ENCODE peak calls at places on chromosomes 6 and 20, in four cellular contexts. One of them, this sample, is unnamed.
A peak's percentile ranks its signal among the peaks of the same experiment; 100 is the strongest.

GRCh38 chr6:32226434-32226833 is 2.6 kb upstream of the NOTCH4 start:
- ATAC-seq in CD4-positive, CD25-positive, alpha-beta regulatory T cell: no peak
- ATAC-seq in lung: no peak
- ATAC-seq in foreskin keratinocyte: no peak
- ATAC-seq in this sample: no peak

GRCh38 chr6:138654715-138655634 is 118.6 kb upstream of the CCDC28A start:
- ATAC-seq in foreskin keratinocyte: peak; percentile 92
- ATAC-seq in CD4-positive, CD25-positive, alpha-beta regulatory T cell: peak; percentile 74
- ATAC-seq in lung: no peak
- ATAC-seq in this sample: no peak

GRCh38 chr6:33123181-33123580 is 47.4 kb downstream of the HLA-DPB1 start:
- ATAC-seq in foreskin keratinocyte: no peak
- ATAC-seq in CD4-positive, CD25-positive, alpha-beta regulatory T cell: no peak
- ATAC-seq in lung: no peak
- ATAC-seq in this sample: no peak

GRCh38 chr6:84762941-84763396 is 1.4 kb downstream of the TBX18 start:
- ATAC-seq in lung: peak; percentile 22
- ATAC-seq in foreskin keratinocyte: no peak
- ATAC-seq in CD4-positive, CD25-positive, alpha-beta regulatory T cell: no peak
- ATAC-seq in this sample: peak; percentile 8

GRCh38 chr6:145562771-145563615 is 172.3 kb downstream of the EPM2A start:
- ATAC-seq in CD4-positive, CD25-positive, alpha-beta regulatory T cell: no peak
- ATAC-seq in foreskin keratinocyte: no peak
- ATAC-seq in lung: peak; percentile 40
- ATAC-seq in this sample: no peak

GRCh38 chr6:52598824-52599190 is 21.9 kb upstream of the TRAM2 start:
- ATAC-seq in CD4-positive, CD25-positive, alpha-beta regulatory T cell: no peak
- ATAC-seq in lung: no peak
- ATAC-seq in foreskin keratinocyte: no peak
- ATAC-seq in this sample: no peak

GRCh38 chr6:113934101-113934500 is 36.8 kb downstream of the HDAC2 start:
- ATAC-seq in CD4-positive, CD25-positive, alpha-beta regulatory T cell: no peak
- ATAC-seq in lung: no peak
- ATAC-seq in foreskin keratinocyte: no peak
- ATAC-seq in this sample: no peak

GRCh38 chr6:131017962-131018361 is 45.1 kb downstream of the EPB41L2 start:
- ATAC-seq in lung: no peak
- ATAC-seq in foreskin keratinocyte: no peak
- ATAC-seq in CD4-positive, CD25-positive, alpha-beta regulatory T cell: no peak
- ATAC-seq in this sample: no peak

GRCh38 chr6:154526997-154527396 is 16.5 kb upstream of the CNKSR3 start:
- ATAC-seq in lung: no peak
- ATAC-seq in CD4-positive, CD25-positive, alpha-beta regulatory T cell: no peak
- ATAC-seq in foreskin keratinocyte: no peak
- ATAC-seq in this sample: no peak

GRCh38 chr20:19861147-19861759 is 103.2 kb downstream of the RIN2 start:
- ATAC-seq in lung: no peak
- ATAC-seq in CD4-positive, CD25-positive, alpha-beta regulatory T cell: no peak
- ATAC-seq in foreskin keratinocyte: no peak
- ATAC-seq in this sample: no peak

GRCh38 chr20:41202426-41202825 is 65.1 kb downstream of the PLCG1 start:
- ATAC-seq in CD4-positive, CD25-positive, alpha-beta regulatory T cell: no peak
- ATAC-seq in lung: no peak
- ATAC-seq in foreskin keratinocyte: no peak
- ATAC-seq in this sample: no peak

GRCh38 chr6:40074292-40075050 is 140.2 kb upstream of the MOCS1 start:
- ATAC-seq in CD4-positive, CD25-positive, alpha-beta regulatory T cell: no peak
- ATAC-seq in foreskin keratinocyte: peak; percentile 47
- ATAC-seq in lung: no peak
- ATAC-seq in this sample: no peak

GRCh38 chr6:18327621-18328548 is 59.3 kb upstream of the RNF144B start:
- ATAC-seq in lung: no peak
- ATAC-seq in foreskin keratinocyte: peak; percentile 16
- ATAC-seq in CD4-positive, CD25-positive, alpha-beta regulatory T cell: no peak
- ATAC-seq in this sample: peak; percentile 58

GRCh38 chr6:17470953-17471335 is 77.5 kb downstream of the CAP2 start:
- ATAC-seq in lung: no peak
- ATAC-seq in CD4-positive, CD25-positive, alpha-beta regulatory T cell: no peak
- ATAC-seq in foreskin keratinocyte: no peak
- ATAC-seq in this sample: peak; percentile 90

GRCh38 chr20:54204063-54204462 is 3.8 kb upstream of the PFDN4 start:
- ATAC-seq in CD4-positive, CD25-positive, alpha-beta regulatory T cell: no peak
- ATAC-seq in lung: no peak
- ATAC-seq in foreskin keratinocyte: no peak
- ATAC-seq in this sample: no peak

GRCh38 chr6:42831237-42831636 is 48.2 kb upstream of the RPL7L1 start:
- ATAC-seq in foreskin keratinocyte: no peak
- ATAC-seq in lung: no peak
- ATAC-seq in CD4-positive, CD25-positive, alpha-beta regulatory T cell: no peak
- ATAC-seq in this sample: no peak

GRCh38 chr20:57678340-57678739 is 31.5 kb downstream of the PMEPA1 start:
- ATAC-seq in foreskin keratinocyte: no peak
- ATAC-seq in CD4-positive, CD25-positive, alpha-beta regulatory T cell: no peak
- ATAC-seq in lung: no peak
- ATAC-seq in this sample: no peak

GRCh38 chr6:166752097-166752496 is 125.0 kb upstream of the RPS6KA2 start:
- ATAC-seq in foreskin keratinocyte: no peak
- ATAC-seq in lung: no peak
- ATAC-seq in CD4-positive, CD25-positive, alpha-beta regulatory T cell: peak; percentile 36
- ATAC-seq in this sample: no peak

GRCh38 chr6:169810066-169810989 is 58.9 kb downstream of the ERMARD start:
- ATAC-seq in CD4-positive, CD25-positive, alpha-beta regulatory T cell: peak; percentile 31
- ATAC-seq in lung: no peak
- ATAC-seq in foreskin keratinocyte: peak; percentile 90
- ATAC-seq in this sample: no peak

GRCh38 chr20:54219751-54220426 is 12.0 kb downstream of the PFDN4 start:
- ATAC-seq in lung: no peak
- ATAC-seq in foreskin keratinocyte: peak; percentile 54
- ATAC-seq in CD4-positive, CD25-positive, alpha-beta regulatory T cell: no peak
- ATAC-seq in this sample: no peak

GRCh38 chr6:71649893-71650292 is 236.5 kb upstream of the RIMS1 start:
- ATAC-seq in lung: no peak
- ATAC-seq in foreskin keratinocyte: no peak
- ATAC-seq in CD4-positive, CD25-positive, alpha-beta regulatory T cell: no peak
- ATAC-seq in this sample: no peak

GRCh38 chr20:13857304-13857703 is 72.5 kb downstream of the NDUFAF5 start:
- ATAC-seq in foreskin keratinocyte: no peak
- ATAC-seq in CD4-positive, CD25-positive, alpha-beta regulatory T cell: no peak
- ATAC-seq in lung: no peak
- ATAC-seq in this sample: no peak

GRCh38 chr6:72963946-72964345 is 261.4 kb downstream of the KHDC1L start:
- ATAC-seq in foreskin keratinocyte: no peak
- ATAC-seq in CD4-positive, CD25-positive, alpha-beta regulatory T cell: no peak
- ATAC-seq in lung: no peak
- ATAC-seq in this sample: no peak

GRCh38 chr20:43691928-43692524 is 25.1 kb downstream of the MYBL2 start:
- ATAC-seq in CD4-positive, CD25-positive, alpha-beta regulatory T cell: no peak
- ATAC-seq in foreskin keratinocyte: peak; percentile 66
- ATAC-seq in lung: no peak
- ATAC-seq in this sample: no peak

GRCh38 chr20:53828673-53829085 is 235.0 kb upstream of the ZNF217 start:
- ATAC-seq in lung: no peak
- ATAC-seq in CD4-positive, CD25-positive, alpha-beta regulatory T cell: no peak
- ATAC-seq in foreskin keratinocyte: peak; percentile 77
- ATAC-seq in this sample: peak; percentile 59

GRCh38 chr20:37990571-37991151 is 42.6 kb downstream of the TTI1 start:
- ATAC-seq in lung: peak; percentile 47
- ATAC-seq in CD4-positive, CD25-positive, alpha-beta regulatory T cell: peak; percentile 75
- ATAC-seq in foreskin keratinocyte: peak; percentile 80
- ATAC-seq in this sample: no peak

GRCh38 chr6:44431118-44431725 is 43.7 kb downstream of the CDC5L start:
- ATAC-seq in CD4-positive, CD25-positive, alpha-beta regulatory T cell: peak; percentile 59
- ATAC-seq in foreskin keratinocyte: peak; percentile 72
- ATAC-seq in lung: no peak
- ATAC-seq in this sample: peak; percentile 67

GRCh38 chr6:114445846-114446245 is 103.0 kb upstream of the HS3ST5 start:
- ATAC-seq in lung: no peak
- ATAC-seq in CD4-positive, CD25-positive, alpha-beta regulatory T cell: no peak
- ATAC-seq in foreskin keratinocyte: no peak
- ATAC-seq in this sample: no peak

GRCh38 chr6:161359617-161359945 is 85.7 kb upstream of the AGPAT4 start:
- ATAC-seq in CD4-positive, CD25-positive, alpha-beta regulatory T cell: no peak
- ATAC-seq in foreskin keratinocyte: no peak
- ATAC-seq in lung: no peak
- ATAC-seq in this sample: no peak

GRCh38 chr6:128071212-128071611 is 170.4 kb upstream of the THEMIS start:
- ATAC-seq in CD4-positive, CD25-positive, alpha-beta regulatory T cell: no peak
- ATAC-seq in foreskin keratinocyte: no peak
- ATAC-seq in lung: no peak
- ATAC-seq in this sample: no peak

GRCh38 chr6:150590448-150590847 is 9.2 kb upstream of the PLEKHG1 start:
- ATAC-seq in foreskin keratinocyte: peak; percentile 38
- ATAC-seq in lung: no peak
- ATAC-seq in CD4-positive, CD25-positive, alpha-beta regulatory T cell: no peak
- ATAC-seq in this sample: no peak

GRCh38 chr6:42025066-42025789 is 25.1 kb upstream of the TAF8 start:
- ATAC-seq in foreskin keratinocyte: no peak
- ATAC-seq in CD4-positive, CD25-positive, alpha-beta regulatory T cell: peak; percentile 7
- ATAC-seq in lung: no peak
- ATAC-seq in this sample: no peak

GRCh38 chr20:34997171-34997570 is 41.5 kb downstream of the MYH7B start:
- ATAC-seq in foreskin keratinocyte: peak; percentile 69
- ATAC-seq in lung: no peak
- ATAC-seq in CD4-positive, CD25-positive, alpha-beta regulatory T cell: no peak
- ATAC-seq in this sample: peak; percentile 87

GRCh38 chr20:34995696-34996095 is 40.0 kb downstream of the MYH7B start:
- ATAC-seq in CD4-positive, CD25-positive, alpha-beta regulatory T cell: no peak
- ATAC-seq in lung: no peak
- ATAC-seq in foreskin keratinocyte: no peak
- ATAC-seq in this sample: no peak

GRCh38 chr20:34995192-34995591 is 39.5 kb downstream of the MYH7B start:
- ATAC-seq in CD4-positive, CD25-positive, alpha-beta regulatory T cell: no peak
- ATAC-seq in foreskin keratinocyte: no peak
- ATAC-seq in lung: no peak
- ATAC-seq in this sample: no peak

GRCh38 chr20:34997774-34998173 is 42.1 kb downstream of the MYH7B start:
- ATAC-seq in foreskin keratinocyte: no peak
- ATAC-seq in CD4-positive, CD25-positive, alpha-beta regulatory T cell: no peak
- ATAC-seq in lung: no peak
- ATAC-seq in this sample: no peak

GRCh38 chr20:34996243-34996984 is 40.7 kb downstream of the MYH7B start:
- ATAC-seq in foreskin keratinocyte: no peak
- ATAC-seq in CD4-positive, CD25-positive, alpha-beta regulatory T cell: no peak
- ATAC-seq in lung: no peak
- ATAC-seq in this sample: no peak
- H3K27ac ChIP-seq in foreskin keratinocyte: no peak overlapping the region
- H3K27ac ChIP-seq in CD4-positive, CD25-positive, alpha-beta regulatory T cell: no peak overlapping the region
- H3K27ac ChIP-seq in lung: no peak overlapping the region
- H3K27ac ChIP-seq in this sample: no peak overlapping the region

DNA sequence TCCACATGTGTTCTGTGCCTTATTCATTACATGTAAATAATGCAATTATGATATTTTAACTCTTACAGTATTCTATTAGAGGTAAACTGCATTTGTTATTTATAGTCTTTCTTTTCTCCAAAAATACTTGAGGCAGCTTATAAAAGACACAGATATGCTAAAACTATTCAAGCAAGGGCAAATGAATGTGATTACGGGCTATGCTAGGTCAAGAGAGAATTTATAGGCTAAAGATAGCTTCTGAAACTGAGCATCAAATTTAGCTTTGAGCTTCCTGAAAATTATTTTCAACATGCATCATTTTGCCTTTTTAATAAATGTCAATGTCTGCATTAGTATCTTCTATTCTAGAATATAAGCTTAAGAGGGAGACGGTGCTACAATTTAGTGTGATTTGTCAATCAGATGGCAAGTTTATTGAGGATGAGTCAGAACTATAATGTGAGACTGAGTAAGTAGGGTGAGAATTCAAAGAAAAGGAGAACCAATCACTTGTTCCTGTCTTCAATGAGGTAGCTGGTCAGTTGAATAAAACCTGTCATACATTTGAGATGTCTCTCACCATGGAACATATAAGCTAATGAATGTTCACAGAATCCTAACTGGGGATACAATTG is 669.4 kb upstream of the CITED2 start:
- ATAC-seq in CD4-positive, CD25-positive, alpha-beta regulatory T cell: no peak
- ATAC-seq in lung: no peak
- ATAC-seq in foreskin keratinocyte: peak; percentile 71
- ATAC-seq in this sample: no peak
- H3K27ac ChIP-seq in CD4-positive, CD25-positive, alpha-beta regulatory T cell: no peak overlapping the region
- H3K27ac ChIP-seq in lung: no peak overlapping the region
- H3K27ac ChIP-seq in foreskin keratinocyte: peak overlapping the region; percentile 77
- H3K27ac ChIP-seq in this sample: no peak overlapping the region

GRCh38 chr6:7879579-7879978 is 31.0 kb downstream of the TXNDC5 start:
- ATAC-seq in foreskin keratinocyte: no peak
- ATAC-seq in CD4-positive, CD25-positive, alpha-beta regulatory T cell: no peak
- ATAC-seq in lung: no peak
- ATAC-seq in this sample: no peak
- H3K27ac ChIP-seq in foreskin keratinocyte: no peak overlapping the region
- H3K27ac ChIP-seq in CD4-positive, CD25-positive, alpha-beta regulatory T cell: no peak overlapping the region
- H3K27ac ChIP-seq in lung: no peak overlapping the region
- H3K27ac ChIP-seq in this sample: no peak overlapping the region

GRCh38 chr6:75291331-75291730 is 6.7 kb upstream of the TMEM30A start:
- ATAC-seq in lung: no peak
- ATAC-seq in CD4-positive, CD25-positive, alpha-beta regulatory T cell: no peak
- ATAC-seq in foreskin keratinocyte: no peak
- ATAC-seq in this sample: no peak

GRCh38 chr6:75291744-75292143 is 7.2 kb upstream of the TMEM30A start:
- ATAC-seq in foreskin keratinocyte: no peak
- ATAC-seq in CD4-positive, CD25-positive, alpha-beta regulatory T cell: no peak
- ATAC-seq in lung: no peak
- ATAC-seq in this sample: no peak

GRCh38 chr6:75288023-75288422 is 3.4 kb upstream of the TMEM30A start:
- ATAC-seq in CD4-positive, CD25-positive, alpha-beta regulatory T cell: no peak
- ATAC-seq in lung: no peak
- ATAC-seq in foreskin keratinocyte: no peak
- ATAC-seq in this sample: no peak

GRCh38 chr6:75290558-75290957 is 6.0 kb upstream of the TMEM30A start:
- ATAC-seq in lung: no peak
- ATAC-seq in foreskin keratinocyte: no peak
- ATAC-seq in CD4-positive, CD25-positive, alpha-beta regulatory T cell: no peak
- ATAC-seq in this sample: no peak

DNA sequence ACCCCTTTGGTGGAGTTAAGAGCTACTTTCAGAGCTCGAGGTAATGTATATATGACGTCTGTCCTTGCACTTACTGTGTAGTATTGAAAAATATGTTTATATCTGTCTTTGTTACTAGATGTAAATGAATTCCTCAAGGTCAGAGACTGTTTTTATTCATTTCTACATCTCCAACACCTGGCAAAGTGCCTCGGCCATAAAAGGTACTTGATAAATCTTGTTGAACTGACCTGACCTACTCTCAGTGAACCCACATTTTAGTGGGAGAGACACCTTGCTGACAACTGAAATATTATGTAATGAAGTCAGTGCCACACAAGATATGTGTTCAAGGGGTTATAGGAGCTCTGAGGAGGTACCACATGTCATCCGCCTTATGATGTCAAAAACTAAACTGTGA is 5.5 kb upstream of the TMEM30A start:
- ATAC-seq in foreskin keratinocyte: no peak
- ATAC-seq in lung: peak; percentile 47
- ATAC-seq in CD4-positive, CD25-positive, alpha-beta regulatory T cell: no peak
- ATAC-seq in this sample: no peak
- H3K27ac ChIP-seq in foreskin keratinocyte: no peak overlapping the region
- H3K27ac ChIP-seq in lung: no peak overlapping the region
- H3K27ac ChIP-seq in CD4-positive, CD25-positive, alpha-beta regulatory T cell: no peak overlapping the region
- H3K27ac ChIP-seq in this sample: peak overlapping the region; percentile 34

GRCh38 chr20:51529027-51529749 is 13.3 kb downstream of the NFATC2 start:
- ATAC-seq in foreskin keratinocyte: no peak
- ATAC-seq in CD4-positive, CD25-positive, alpha-beta regulatory T cell: no peak
- ATAC-seq in lung: no peak
- ATAC-seq in this sample: no peak
- H3K27ac ChIP-seq in foreskin keratinocyte: no peak overlapping the region
- H3K27ac ChIP-seq in CD4-positive, CD25-positive, alpha-beta regulatory T cell: peak overlapping the region; percentile 84
- H3K27ac ChIP-seq in lung: no peak overlapping the region
- H3K27ac ChIP-seq in this sample: no peak overlapping the region

This sample was measured in gastroesophageal sphincter.